ENCODE peak calls at places on chromosome 3, in six cellular contexts. L is lower lobe of right lung, A is tibial nerve, V is A549, W is PC-9, G is right lobe of liver. O is an unnamed sample.

GRCh38 chr3:56042326-56042951 is 425.8 kb downstream of the ERC2 start:
- DNase-seq in G (no peak), V (peak), A (no peak), W (peak), L (no peak), O (no peak)

GRCh38 chr3:11603628-11604027 is 40.1 kb downstream of the VGLL4 start:
- DNase-seq in W (no peak), G (no peak), V (peak), L (no peak), A (peak), O (peak)

GRCh38 chr3:154193174-154193573 is 72.0 kb downstream of the ARHGEF26 start:
- DNase-seq in W (no peak), L (no peak), A (no peak), G (no peak), V (no peak), O (no peak)

GRCh38 chr3:87236093-87236492 is 9.0 kb downstream of the CHMP2B start:
- DNase-seq in A (no peak), G (no peak), V (no peak), L (no peak), W (no peak), O (no peak)

GRCh38 chr3:56957520-56957919 is 102.9 kb upstream of the SPATA12 start:
- DNase-seq in A (no peak), G (no peak), W (no peak), L (no peak), V (no peak), O (no peak)

GRCh38 chr3:2098398-2099027 is at the start of gene CNTN4:
- DNase-seq in W (no peak), A (peak), V (peak), L (peak), G (peak), O (peak)

GRCh38 chr3:112470791-112471190 is 28.5 kb downstream of the BTLA start:
- DNase-seq in L (no peak), A (no peak), W (no peak), V (no peak), G (no peak), O (no peak)

GRCh38 chr3:104952587-104952986 is 414.1 kb upstream of the ALCAM start:
- DNase-seq in W (no peak), L (peak), A (no peak), G (no peak), V (peak), O (no peak)

GRCh38 chr3:43695443-43695842 is 4.7 kb downstream of the ABHD5 start:
- DNase-seq in V (no peak), G (no peak), W (peak), L (no peak), A (no peak), O (no peak)

GRCh38 chr3:40523781-40524180 is 979 bp upstream of the ZNF621 start:
- DNase-seq in V (peak), W (no peak), G (no peak), L (no peak), A (no peak), O (no peak)

GRCh38 chr3:135097276-135097946 is 302.4 kb downstream of the EPHB1 start:
- DNase-seq in W (no peak), A (no peak), G (no peak), L (no peak), V (no peak), O (no peak)

GRCh38 chr3:69435274-69436262 is 49.7 kb upstream of the FRMD4B start:
- DNase-seq in V (no peak), G (no peak), L (no peak), W (no peak), A (no peak), O (no peak)

GRCh38 chr3:127684871-127685707 is 12.3 kb downstream of the ABTB1 start:
- DNase-seq in A (no peak), G (peak), W (no peak), L (peak), V (no peak), O (peak)

GRCh38 chr3:87797872-87798566 is 260.8 kb downstream of the CGGBP1 start:
- DNase-seq in G (no peak), V (no peak), A (no peak), W (no peak), L (no peak), O (no peak)

GRCh38 chr3:97958396-97958795 is 13.8 kb downstream of the RIOX2 start:
- DNase-seq in V (no peak), W (no peak), A (no peak), L (no peak), G (no peak), O (no peak)

GRCh38 chr3:34009480-34009844 is 211.0 kb downstream of the PDCD6IP start:
- DNase-seq in V (peak), G (no peak), L (no peak), W (no peak), A (no peak), O (no peak)

GRCh38 chr3:43162573-43163084 is 56.8 kb upstream of the POMGNT2 start:
- DNase-seq in G (no peak), V (no peak), L (no peak), W (no peak), A (no peak), O (no peak)

GRCh38 chr3:21718943-21719591 is 31.9 kb downstream of the ZNF385D start:
- DNase-seq in V (no peak), A (no peak), L (no peak), G (no peak), W (no peak), O (no peak)

GRCh38 chr3:129184396-129184656 is 630 bp upstream of the CNBP start:
- DNase-seq in W (no peak), A (no peak), G (no peak), L (no peak), V (peak), O (no peak)

GRCh38 chr3:72767927-72768880 is 80.0 kb downstream of the SHQ1 start:
- DNase-seq in V (no peak), L (no peak), A (no peak), W (no peak), G (no peak), O (no peak)

GRCh38 chr3:51709004-51709420 is 2.1 kb downstream of the GRM2 start:
- DNase-seq in A (no peak), V (no peak), L (no peak), W (no peak), G (peak), O (peak)

GRCh38 chr3:186283651-186284445 is 78.2 kb downstream of the DGKG start:
- DNase-seq in L (no peak), A (no peak), W (no peak), V (no peak), G (no peak), O (no peak)

GRCh38 chr3:29695201-29695904 is 414.5 kb downstream of the RBMS3 start:
- DNase-seq in G (no peak), V (peak), L (no peak), W (peak), A (no peak), O (no peak)

GRCh38 chr3:78506581-78507195 is 1261.1 kb downstream of the ROBO1 start:
- DNase-seq in A (no peak), V (no peak), W (peak), G (no peak), L (no peak), O (no peak)
- H3K4me3 ChIP-seq in A (no peak), V (no peak), W (no peak), G (no peak), L (no peak), O (no peak)

GRCh38 chr3:141273700-141274410 is 42.2 kb downstream of the PXYLP1 start:
- DNase-seq in V (no peak), G (no peak), A (no peak), L (no peak), W (peak), O (no peak)

GRCh38 chr3:141275032-141275422 is 43.4 kb downstream of the PXYLP1 start:
- DNase-seq in L (no peak), A (no peak), V (no peak), G (no peak), W (peak), O (no peak)

GRCh38 chr3:141275511-141275910 is 43.9 kb downstream of the PXYLP1 start:
- DNase-seq in A (no peak), V (no peak), G (no peak), L (no peak), W (peak), O (no peak)

GRCh38 chr3:141272906-141273662 is 41.5 kb downstream of the PXYLP1 start:
- DNase-seq in W (no peak), G (no peak), V (no peak), L (no peak), A (no peak), O (no peak)

GRCh38 chr3:141274411-141275031 is 42.9 kb downstream of the PXYLP1 start:
- DNase-seq in W (peak), V (no peak), L (no peak), G (no peak), A (no peak), O (no peak)
- H3K27ac ChIP-seq in W (peak), V (no peak), L (no peak), G (no peak), A (no peak), O (no peak)

GRCh38 chr3:37575284-37575683 is 286.4 kb upstream of the CTDSPL start:
- DNase-seq in A (no peak), V (no peak), W (no peak), L (no peak), G (no peak), O (no peak)

GRCh38 chr3:37574177-37574958 is 287.3 kb upstream of the CTDSPL start:
- DNase-seq in L (no peak), G (no peak), V (no peak), A (no peak), W (no peak), O (no peak)

GRCh38 chr3:37569991-37570390 is 291.7 kb upstream of the CTDSPL start:
- DNase-seq in L (no peak), A (no peak), G (no peak), V (no peak), W (no peak), O (no peak)

GRCh38 chr3:37571269-37571668 is 290.4 kb upstream of the CTDSPL start:
- DNase-seq in A (no peak), L (no peak), G (no peak), V (peak), W (no peak), O (no peak)
- TF ChIP-seq CTCF in A (no peak), L (no peak), G (peak), V (no peak), W (no peak), O (peak)

GRCh38 chr3:194685723-194686413 is at the start of gene FAM43A:
- DNase-seq in W (peak), V (peak), L (peak), G (peak), A (peak), O (peak)
- H3K4me3 ChIP-seq in W (peak), V (peak), L (peak), G (peak), A (peak), O (peak)

DNA sequence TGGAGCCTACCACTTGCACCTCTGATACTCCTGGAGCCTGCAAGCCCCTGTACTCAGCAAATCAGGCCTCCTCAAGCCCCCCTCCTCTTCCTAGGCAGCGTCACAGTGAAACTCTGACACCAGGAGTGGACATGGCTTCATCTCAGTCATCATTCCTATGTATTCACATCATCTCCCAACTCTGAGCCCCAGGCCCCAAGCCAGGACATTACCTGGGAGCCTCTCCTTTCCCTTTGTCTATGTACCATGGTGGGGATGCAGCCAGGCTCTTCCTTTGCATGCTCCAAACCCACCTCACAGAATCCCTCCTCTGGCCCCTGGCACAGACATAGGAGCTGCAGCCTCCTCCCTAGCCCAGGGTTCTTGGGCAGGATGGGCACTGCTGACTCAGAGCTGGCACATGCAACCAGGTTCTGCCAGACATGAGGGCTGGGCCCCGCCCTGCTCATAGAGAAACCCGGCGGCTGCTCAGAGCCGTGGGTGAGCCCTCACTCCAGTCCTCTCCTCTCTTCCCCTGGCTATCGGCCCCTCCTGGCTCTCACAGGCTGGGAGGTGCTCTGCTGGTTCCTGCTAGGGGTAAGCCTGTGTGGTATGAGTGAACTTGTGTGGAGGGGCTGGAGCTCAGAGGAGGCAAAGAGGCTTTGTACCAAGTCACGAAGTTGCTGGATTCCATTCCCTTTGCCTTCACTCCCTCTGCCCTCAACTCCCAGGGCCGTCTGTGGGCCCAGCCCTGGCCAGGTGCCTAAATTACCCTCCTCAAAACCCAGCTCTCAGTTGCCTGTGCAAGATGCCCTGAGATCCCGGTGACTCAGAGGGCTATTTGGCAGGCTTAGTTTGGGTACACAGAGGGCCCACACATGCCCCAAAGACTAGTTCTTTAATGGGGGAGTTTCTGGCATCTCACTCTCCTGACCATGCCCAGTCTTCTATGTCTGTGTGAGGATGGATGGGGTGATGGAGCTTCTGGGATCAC is 1.9 kb upstream of the PLCD1 start:
- DNase-seq in G (no peak), L (peak), A (no peak), V (peak), W (peak), O (peak)
- H3K27ac ChIP-seq in G (no peak), L (peak), A (peak), V (peak), W (peak), O (peak)

DNA sequence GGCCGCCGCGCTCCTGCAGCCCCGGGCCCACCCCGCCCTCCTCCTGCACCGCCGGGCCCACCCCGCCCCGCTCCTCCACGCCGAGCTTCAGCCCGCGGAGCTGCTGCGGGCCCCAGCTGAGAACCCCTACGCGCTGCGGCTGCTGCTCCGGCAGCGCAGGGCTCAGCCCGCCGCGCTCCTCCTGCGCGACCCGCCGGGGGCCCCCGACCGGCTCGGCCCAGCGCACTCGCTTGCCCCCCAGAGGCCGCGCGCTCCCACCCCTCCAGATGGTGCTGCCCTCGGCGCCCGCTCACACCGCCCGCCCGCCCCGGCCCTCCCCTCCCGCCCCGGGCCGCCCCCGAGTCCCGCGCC is 918 bp upstream of the TNK2 start:
- DNase-seq in L (no peak), W (no peak), A (no peak), G (no peak), V (no peak), O (no peak)
- TF ChIP-seq CTCF in L (no peak), W (no peak), A (no peak), G (no peak), V (peak), O (no peak)